ENCODE peak calls at places on chromosomes 12 and 14, in four cellular contexts. One of them, this sample, is unnamed. For H3K36me3, the result is how much of the 10 kb centered on the place peaks cover.

GRCh38 chr12:110741795-110742717 is 635 bp downstream of the PPP1CC start:
- DNase-seq in brain microvascular endothelial cell: peak
- DNase-seq in heart left ventricle: no peak
- DNase-seq in HCT116: no peak
- DNase-seq in this sample: peak

GRCh38 chr12:94614288-94614721 is 36.1 kb downstream of the TMCC3 start:
- DNase-seq in HCT116: no peak
- DNase-seq in heart left ventricle: no peak
- DNase-seq in brain microvascular endothelial cell: no peak
- DNase-seq in this sample: peak

GRCh38 chr12:111767362-111768158 is 827 bp downstream of the ALDH2 start:
- DNase-seq in heart left ventricle: no peak
- DNase-seq in HCT116: peak
- DNase-seq in brain microvascular endothelial cell: no peak
- DNase-seq in this sample: peak

GRCh38 chr12:57890191-57891120 is 43.9 kb upstream of the CTDSP2 start:
- DNase-seq in brain microvascular endothelial cell: no peak
- DNase-seq in HCT116: no peak
- DNase-seq in heart left ventricle: no peak
- DNase-seq in this sample: no peak

GRCh38 chr14:22530101-22530500 is 58.9 kb downstream of the DAD1 start:
- DNase-seq in brain microvascular endothelial cell: no peak
- DNase-seq in heart left ventricle: no peak
- DNase-seq in HCT116: no peak
- DNase-seq in this sample: no peak

GRCh38 chr12:124730455-124730932 is 133.2 kb downstream of the SCARB1 start:
- DNase-seq in brain microvascular endothelial cell: no peak
- DNase-seq in HCT116: no peak
- DNase-seq in heart left ventricle: peak
- DNase-seq in this sample: no peak

GRCh38 chr14:92502541-92503286 is 10.9 kb upstream of the RIN3 start:
- DNase-seq in brain microvascular endothelial cell: no peak
- DNase-seq in heart left ventricle: no peak
- DNase-seq in HCT116: no peak
- DNase-seq in this sample: no peak

GRCh38 chr12:85509857-85510256 is 229.8 kb downstream of the ALX1 start:
- DNase-seq in HCT116: no peak
- DNase-seq in heart left ventricle: no peak
- DNase-seq in brain microvascular endothelial cell: no peak
- DNase-seq in this sample: no peak

GRCh38 chr12:58148405-58148804 is 207.0 kb downstream of the ATP23 start:
- DNase-seq in HCT116: peak
- DNase-seq in brain microvascular endothelial cell: peak
- DNase-seq in heart left ventricle: no peak
- DNase-seq in this sample: no peak

GRCh38 chr12:53223391-53224267 is 8.4 kb downstream of the RARG start:
- DNase-seq in heart left ventricle: peak
- DNase-seq in brain microvascular endothelial cell: peak
- DNase-seq in HCT116: no peak
- DNase-seq in this sample: peak

GRCh38 chr12:47032644-47033043 is 46.8 kb upstream of the PCED1B start:
- DNase-seq in heart left ventricle: no peak
- DNase-seq in brain microvascular endothelial cell: peak
- DNase-seq in HCT116: peak
- DNase-seq in this sample: no peak

GRCh38 chr12:132414634-132415340 is 75.2 kb upstream of the FBRSL1 start:
- DNase-seq in heart left ventricle: peak
- DNase-seq in brain microvascular endothelial cell: peak
- DNase-seq in HCT116: peak
- DNase-seq in this sample: peak

GRCh38 chr12:79687711-79688270 is 3.0 kb downstream of the PAWR start:
- DNase-seq in brain microvascular endothelial cell: no peak
- DNase-seq in heart left ventricle: no peak
- DNase-seq in HCT116: no peak
- DNase-seq in this sample: no peak

GRCh38 chr14:69648480-69649414 is 37.4 kb downstream of the SUSD6 start:
- DNase-seq in heart left ventricle: no peak
- DNase-seq in brain microvascular endothelial cell: peak
- DNase-seq in HCT116: no peak
- DNase-seq in this sample: no peak

GRCh38 chr14:99129998-99130397 is 142.0 kb downstream of the BCL11B start:
- DNase-seq in brain microvascular endothelial cell: no peak
- DNase-seq in heart left ventricle: no peak
- DNase-seq in HCT116: no peak
- DNase-seq in this sample: no peak

GRCh38 chr12:41681898-41682297 is 462.8 kb downstream of the GXYLT1 start:
- DNase-seq in heart left ventricle: no peak
- DNase-seq in brain microvascular endothelial cell: no peak
- DNase-seq in HCT116: no peak
- DNase-seq in this sample: peak

GRCh38 chr14:105487449-105487985 is 831 bp downstream of the CRIP1 start:
- DNase-seq in HCT116: no peak
- DNase-seq in brain microvascular endothelial cell: no peak
- DNase-seq in heart left ventricle: peak
- DNase-seq in this sample: no peak

GRCh38 chr12:12007713-12008231 is 63.0 kb upstream of the BCL2L14 start:
- DNase-seq in heart left ventricle: no peak
- DNase-seq in brain microvascular endothelial cell: no peak
- DNase-seq in HCT116: no peak
- DNase-seq in this sample: no peak

GRCh38 chr14:54138024-54138353 is 181.4 kb upstream of the BMP4 start:
- DNase-seq in HCT116: no peak
- DNase-seq in brain microvascular endothelial cell: no peak
- DNase-seq in heart left ventricle: no peak
- DNase-seq in this sample: no peak

GRCh38 chr12:32466986-32467711 is 67.8 kb downstream of the FGD4 start:
- DNase-seq in brain microvascular endothelial cell: no peak
- DNase-seq in heart left ventricle: no peak
- DNase-seq in HCT116: no peak
- DNase-seq in this sample: no peak

GRCh38 chr12:85029456-85029855 is 6.6 kb downstream of the TSPAN19 start:
- DNase-seq in HCT116: peak
- DNase-seq in brain microvascular endothelial cell: no peak
- DNase-seq in heart left ventricle: no peak
- DNase-seq in this sample: no peak

GRCh38 chr12:106760184-106760531 is 14.3 kb upstream of the RIC8B start:
- DNase-seq in brain microvascular endothelial cell: peak
- DNase-seq in HCT116: no peak
- DNase-seq in heart left ventricle: no peak
- DNase-seq in this sample: no peak

GRCh38 chr14:73833530-73834257 is 17.9 kb upstream of the PTGR2 start:
- DNase-seq in HCT116: no peak
- DNase-seq in brain microvascular endothelial cell: no peak
- DNase-seq in heart left ventricle: no peak
- DNase-seq in this sample: peak

GRCh38 chr12:132142679-132143327 is 1.3 kb downstream of the DDX51 start:
- DNase-seq in brain microvascular endothelial cell: no peak
- DNase-seq in heart left ventricle: peak
- DNase-seq in HCT116: no peak
- DNase-seq in this sample: no peak

GRCh38 chr12:105843989-105844768 is 294.6 kb downstream of the NUAK1 start:
- DNase-seq in heart left ventricle: no peak
- DNase-seq in HCT116: no peak
- DNase-seq in brain microvascular endothelial cell: no peak
- DNase-seq in this sample: no peak

GRCh38 chr14:91167380-91167770 is 53.5 kb downstream of the DGLUCY start:
- DNase-seq in HCT116: no peak
- DNase-seq in brain microvascular endothelial cell: no peak
- DNase-seq in heart left ventricle: no peak
- DNase-seq in this sample: no peak

GRCh38 chr14:60655898-60656754 is 6.8 kb upstream of the SIX1 start:
- DNase-seq in brain microvascular endothelial cell: no peak
- DNase-seq in HCT116: no peak
- DNase-seq in heart left ventricle: no peak
- DNase-seq in this sample: peak

GRCh38 chr12:80912906-80913769 is 24.6 kb downstream of the LIN7A start:
- DNase-seq in brain microvascular endothelial cell: no peak
- DNase-seq in HCT116: no peak
- DNase-seq in heart left ventricle: no peak
- DNase-seq in this sample: no peak

GRCh38 chr12:19430988-19431387 is 8.3 kb upstream of the AEBP2 start:
- DNase-seq in HCT116: no peak
- DNase-seq in heart left ventricle: no peak
- DNase-seq in brain microvascular endothelial cell: peak
- DNase-seq in this sample: no peak

GRCh38 chr12:107912421-107913004 is 138.0 kb downstream of the ASCL4 start:
- DNase-seq in heart left ventricle: peak
- DNase-seq in brain microvascular endothelial cell: no peak
- DNase-seq in HCT116: peak
- DNase-seq in this sample: peak

GRCh38 chr12:105072888-105073488 is 11.3 kb downstream of the ALDH1L2 start:
- DNase-seq in HCT116: no peak
- DNase-seq in brain microvascular endothelial cell: no peak
- DNase-seq in heart left ventricle: no peak
- DNase-seq in this sample: no peak

GRCh38 chr12:91704446-91704845 is 441.2 kb downstream of the BTG1 start:
- DNase-seq in brain microvascular endothelial cell: peak
- DNase-seq in heart left ventricle: no peak
- DNase-seq in HCT116: no peak
- DNase-seq in this sample: no peak

GRCh38 chr14:100825691-100826331 is at the start of gene MEG3:
- DNase-seq in heart left ventricle: peak
- DNase-seq in HCT116: no peak
- DNase-seq in brain microvascular endothelial cell: peak
- DNase-seq in this sample: no peak

GRCh38 chr14:100826371-100827139 is 637 bp downstream of the MEG3 start:
- DNase-seq in brain microvascular endothelial cell: no peak
- DNase-seq in heart left ventricle: peak
- DNase-seq in HCT116: no peak
- DNase-seq in this sample: no peak

GRCh38 chr14:100827751-100828447 is 2.0 kb downstream of the MEG3 start:
- DNase-seq in HCT116: no peak
- DNase-seq in brain microvascular endothelial cell: peak
- DNase-seq in heart left ventricle: no peak
- DNase-seq in this sample: peak

GRCh38 chr14:100828448-100828834 is 2.5 kb downstream of the MEG3 start:
- DNase-seq in heart left ventricle: no peak
- DNase-seq in HCT116: no peak
- DNase-seq in brain microvascular endothelial cell: no peak
- DNase-seq in this sample: no peak

DNA sequence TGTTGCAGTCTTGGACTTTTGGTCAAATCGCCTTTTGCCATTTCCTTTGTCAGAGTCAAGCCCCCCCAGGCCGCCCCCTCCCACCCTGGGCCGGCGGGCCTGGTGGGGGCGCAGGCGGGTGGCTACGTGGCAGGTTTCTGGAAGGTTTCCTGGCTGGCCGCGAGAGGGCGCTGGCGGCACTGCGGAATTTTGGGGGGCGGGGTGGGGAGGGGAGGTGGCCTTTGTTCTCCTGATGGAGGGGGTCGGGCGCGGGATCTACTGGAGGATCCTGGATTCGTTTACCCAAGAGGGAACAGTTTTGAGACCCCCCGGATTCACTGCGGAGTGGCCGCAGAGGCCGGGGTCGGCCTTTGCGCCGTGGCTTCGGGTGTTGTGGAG is 1.2 kb downstream of the MEG3 start:
- DNase-seq in heart left ventricle: no peak
- DNase-seq in brain microvascular endothelial cell: no peak
- DNase-seq in HCT116: no peak
- DNase-seq in this sample: no peak
- H3K4me3 ChIP-seq in heart left ventricle: peak
- H3K4me3 ChIP-seq in brain microvascular endothelial cell: peak
- H3K4me3 ChIP-seq in HCT116: no peak
- H3K4me3 ChIP-seq in this sample: no peak

DNA sequence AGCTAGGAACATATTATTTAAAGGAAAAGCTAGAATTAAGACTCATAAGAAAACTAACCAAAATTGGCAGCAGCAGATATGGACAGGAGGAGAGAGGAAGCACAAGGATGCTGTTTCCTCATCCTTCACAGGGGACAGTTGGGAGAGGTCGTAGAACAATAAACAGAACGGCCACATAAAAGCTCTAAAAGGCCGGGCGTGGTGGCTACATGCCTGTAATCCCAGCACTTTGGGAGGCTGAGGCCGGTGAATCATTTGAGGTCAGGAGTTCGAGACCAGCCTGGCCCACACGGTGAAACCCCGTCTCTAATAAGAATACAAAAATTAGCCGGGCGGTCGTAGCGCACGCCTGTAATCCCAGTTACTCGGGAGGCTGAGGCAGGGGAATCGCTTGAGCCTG is 10.5 kb downstream of the TCL1B start:
- DNase-seq in brain microvascular endothelial cell: no peak
- DNase-seq in heart left ventricle: no peak
- DNase-seq in HCT116: no peak
- DNase-seq in this sample: no peak
- H3K36me3 ChIP-seq in brain microvascular endothelial cell: under half
- H3K36me3 ChIP-seq in heart left ventricle: under half
- H3K36me3 ChIP-seq in HCT116: under half
- H3K36me3 ChIP-seq in this sample: under half

DNA sequence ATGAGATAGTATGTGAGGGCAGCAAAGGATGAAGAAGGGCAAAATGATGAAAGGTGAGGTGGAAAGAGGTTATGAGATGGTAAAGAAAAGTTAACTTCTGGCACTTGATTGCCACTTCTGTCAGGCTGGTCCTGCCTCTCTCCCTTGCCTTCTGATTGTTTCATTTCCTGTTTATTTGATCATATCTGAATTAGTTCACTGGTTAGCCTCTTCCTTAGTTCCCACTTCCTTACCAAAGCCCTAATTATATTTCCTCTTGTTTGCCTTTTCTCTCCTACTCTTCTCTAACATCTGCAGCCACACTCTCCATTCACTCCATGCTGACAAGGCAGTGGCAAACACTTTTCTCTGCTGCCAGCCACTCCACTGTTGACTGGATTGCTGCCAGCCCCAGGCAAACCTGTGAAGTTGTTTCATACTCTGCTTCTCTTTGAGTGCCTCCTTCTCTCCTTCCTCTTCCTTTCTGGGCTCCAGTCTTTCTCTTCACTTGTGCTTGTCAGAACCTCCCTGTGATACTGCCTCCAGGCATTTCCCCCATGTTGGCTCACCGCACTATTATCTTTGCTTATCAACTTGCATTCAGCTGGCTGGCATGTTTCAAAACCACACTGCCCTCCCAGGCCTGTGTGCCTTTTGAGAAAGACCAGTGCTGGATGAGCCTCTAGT is 8.1 kb downstream of the PNP start:
- DNase-seq in HCT116: no peak
- DNase-seq in heart left ventricle: no peak
- DNase-seq in brain microvascular endothelial cell: peak
- DNase-seq in this sample: no peak
- H3K4me3 ChIP-seq in HCT116: no peak
- H3K4me3 ChIP-seq in heart left ventricle: no peak
- H3K4me3 ChIP-seq in brain microvascular endothelial cell: no peak
- H3K4me3 ChIP-seq in this sample: no peak

GRCh38 chr14:88599761-88600439 is 37.1 kb downstream of the ZC3H14 start:
- DNase-seq in HCT116: no peak
- DNase-seq in brain microvascular endothelial cell: no peak
- DNase-seq in heart left ventricle: no peak
- DNase-seq in this sample: no peak

GRCh38 chr14:88607829-88608228 is 45.0 kb downstream of the ZC3H14 start:
- DNase-seq in heart left ventricle: no peak
- DNase-seq in brain microvascular endothelial cell: no peak
- DNase-seq in HCT116: no peak
- DNase-seq in this sample: no peak

GRCh38 chr14:88605594-88605993 is 42.8 kb downstream of the ZC3H14 start:
- DNase-seq in heart left ventricle: no peak
- DNase-seq in HCT116: no peak
- DNase-seq in brain microvascular endothelial cell: no peak
- DNase-seq in this sample: no peak

GRCh38 chr14:88599321-88599720 is 36.5 kb downstream of the ZC3H14 start:
- DNase-seq in brain microvascular endothelial cell: no peak
- DNase-seq in heart left ventricle: no peak
- DNase-seq in HCT116: no peak
- DNase-seq in this sample: no peak

GRCh38 chr14:88604213-88604612 is 41.4 kb downstream of the ZC3H14 start:
- DNase-seq in HCT116: no peak
- DNase-seq in brain microvascular endothelial cell: no peak
- DNase-seq in heart left ventricle: no peak
- DNase-seq in this sample: no peak
- H3K36me3 ChIP-seq in HCT116: half or more
- H3K36me3 ChIP-seq in brain microvascular endothelial cell: under half
- H3K36me3 ChIP-seq in heart left ventricle: under half
- H3K36me3 ChIP-seq in this sample: under half

This sample was measured in H7.